ENCODE peak calls at places on chromosomes 12 and 14, in five cellular contexts. One of them, this sample, is unnamed.

GRCh38 chr12:77615331-77615730 is 215.4 kb upstream of the NAV3 start:
- DNase-seq in K562: no peak
- DNase-seq in A549: peak; percentile 3
- DNase-seq in GM12878: no peak
- DNase-seq in GM23338: peak; percentile 78
- DNase-seq in this sample: no peak

GRCh38 chr14:103697601-103698379 is 17.5 kb downstream of the XRCC3 start:
- DNase-seq in K562: no peak
- DNase-seq in A549: no peak
- DNase-seq in GM12878: no peak
- DNase-seq in GM23338: no peak
- DNase-seq in this sample: no peak

GRCh38 chr12:77120156-77120555 is 54.8 kb upstream of the E2F7 start:
- DNase-seq in K562: no peak
- DNase-seq in A549: peak; percentile 7
- DNase-seq in GM12878: no peak
- DNase-seq in GM23338: no peak
- DNase-seq in this sample: no peak

GRCh38 chr12:111211910-111212757 is 156.8 kb downstream of the PHETA1 start:
- DNase-seq in K562: peak; percentile 55
- DNase-seq in A549: no peak
- DNase-seq in GM12878: no peak
- DNase-seq in GM23338: peak; percentile 83
- DNase-seq in this sample: no peak

GRCh38 chr12:91877022-91877421 is 268.6 kb downstream of the BTG1 start:
- DNase-seq in K562: no peak
- DNase-seq in A549: no peak
- DNase-seq in GM12878: peak; percentile 20
- DNase-seq in GM23338: no peak
- DNase-seq in this sample: no peak

GRCh38 chr14:102951034-102951433 is 28.6 kb downstream of the AMN start:
- DNase-seq in K562: no peak
- DNase-seq in A549: no peak
- DNase-seq in GM12878: no peak
- DNase-seq in GM23338: no peak
- DNase-seq in this sample: no peak

GRCh38 chr12:75953312-75953906 is 78.2 kb downstream of the PHLDA1 start:
- DNase-seq in K562: no peak
- DNase-seq in A549: peak; percentile 88
- DNase-seq in GM12878: no peak
- DNase-seq in GM23338: no peak
- DNase-seq in this sample: no peak

GRCh38 chr12:121989266-121989950 is 32.3 kb upstream of the BCL7A start:
- DNase-seq in K562: no peak
- DNase-seq in A549: no peak
- DNase-seq in GM12878: no peak
- DNase-seq in GM23338: no peak
- DNase-seq in this sample: no peak

GRCh38 chr12:14373202-14373601 is 7.7 kb downstream of the ATF7IP start:
- DNase-seq in K562: no peak
- DNase-seq in A549: no peak
- DNase-seq in GM12878: no peak
- DNase-seq in GM23338: no peak
- DNase-seq in this sample: no peak

GRCh38 chr12:122917508-122918227 is 21.7 kb upstream of the VPS37B start:
- DNase-seq in K562: peak; percentile 42
- DNase-seq in A549: peak; percentile 60
- DNase-seq in GM12878: no peak
- DNase-seq in GM23338: no peak
- DNase-seq in this sample: peak; percentile 86

GRCh38 chr14:77804592-77804991 is 4.7 kb downstream of the ADCK1 start:
- DNase-seq in K562: no peak
- DNase-seq in A549: peak; percentile 49
- DNase-seq in GM12878: no peak
- DNase-seq in GM23338: peak; percentile 84
- DNase-seq in this sample: peak; percentile 27

GRCh38 chr14:102088012-102088792 is 1.4 kb upstream of the HSP90AA1 start:
- DNase-seq in K562: peak; percentile 50
- DNase-seq in A549: no peak
- DNase-seq in GM12878: peak; percentile 21
- DNase-seq in GM23338: peak; percentile 84
- DNase-seq in this sample: no peak

GRCh38 chr14:37230551-37231194 is 32.9 kb downstream of the MIPOL1 start:
- DNase-seq in K562: peak; percentile 31
- DNase-seq in A549: peak; percentile 70
- DNase-seq in GM12878: no peak
- DNase-seq in GM23338: peak; percentile 90
- DNase-seq in this sample: peak; percentile 90

GRCh38 chr12:57051011-57051410 is 1.1 kb upstream of the MYO1A start:
- DNase-seq in K562: no peak
- DNase-seq in A549: no peak
- DNase-seq in GM12878: no peak
- DNase-seq in GM23338: no peak
- DNase-seq in this sample: no peak

GRCh38 chr12:123056053-123056452 is 75.6 kb downstream of the ARL6IP4 start:
- DNase-seq in K562: peak; percentile 76
- DNase-seq in A549: peak; percentile 24
- DNase-seq in GM12878: no peak
- DNase-seq in GM23338: no peak
- DNase-seq in this sample: no peak

GRCh38 chr14:69535230-69535848 is 39.3 kb downstream of the CCDC177 start:
- DNase-seq in K562: peak; percentile 25
- DNase-seq in A549: peak; percentile 58
- DNase-seq in GM12878: no peak
- DNase-seq in GM23338: peak; percentile 89
- DNase-seq in this sample: peak; percentile 37

GRCh38 chr14:93912785-93913184 is 14.4 kb upstream of the FAM181A start:
- DNase-seq in K562: no peak
- DNase-seq in A549: no peak
- DNase-seq in GM12878: no peak
- DNase-seq in GM23338: no peak
- DNase-seq in this sample: no peak

GRCh38 chr14:55353686-55354467 is 57.8 kb downstream of the ATG14 start:
- DNase-seq in K562: no peak
- DNase-seq in A549: no peak
- DNase-seq in GM12878: no peak
- DNase-seq in GM23338: no peak
- DNase-seq in this sample: no peak

GRCh38 chr12:57088442-57089258 is at the start of gene NAB2:
- DNase-seq in K562: peak; percentile 95
- DNase-seq in A549: peak; percentile 97
- DNase-seq in GM12878: peak; percentile 72
- DNase-seq in GM23338: peak; percentile 95
- DNase-seq in this sample: peak; percentile 95

GRCh38 chr14:103696466-103697071 is 18.7 kb downstream of the XRCC3 start:
- DNase-seq in K562: no peak
- DNase-seq in A549: no peak
- DNase-seq in GM12878: no peak
- DNase-seq in GM23338: no peak
- DNase-seq in this sample: no peak

GRCh38 chr14:54839681-54840080 is 62.9 kb downstream of the GCH1 start:
- DNase-seq in K562: no peak
- DNase-seq in A549: peak; percentile 19
- DNase-seq in GM12878: no peak
- DNase-seq in GM23338: no peak
- DNase-seq in this sample: peak; percentile 89

GRCh38 chr12:108516511-108517275 is 1.6 kb downstream of the FICD start:
- DNase-seq in K562: no peak
- DNase-seq in A549: peak; percentile 39
- DNase-seq in GM12878: no peak
- DNase-seq in GM23338: peak; percentile 35
- DNase-seq in this sample: no peak

GRCh38 chr14:84144166-84144565 is 1385.8 kb upstream of the FLRT2 start:
- DNase-seq in K562: no peak
- DNase-seq in A549: no peak
- DNase-seq in GM12878: no peak
- DNase-seq in GM23338: no peak
- DNase-seq in this sample: no peak

GRCh38 chr12:40921563-40922163 is 229.4 kb downstream of the CNTN1 start:
- DNase-seq in K562: peak; percentile 4
- DNase-seq in A549: peak; percentile 34
- DNase-seq in GM12878: no peak
- DNase-seq in GM23338: peak; percentile 56
- DNase-seq in this sample: peak; percentile 8

GRCh38 chr14:35704793-35705493 is 104.2 kb downstream of the RALGAPA1 start:
- DNase-seq in K562: no peak
- DNase-seq in A549: no peak
- DNase-seq in GM12878: no peak
- DNase-seq in GM23338: no peak
- DNase-seq in this sample: no peak

GRCh38 chr14:51228890-51229289 is 11.2 kb upstream of the TMX1 start:
- DNase-seq in K562: no peak
- DNase-seq in A549: no peak
- DNase-seq in GM12878: no peak
- DNase-seq in GM23338: no peak
- DNase-seq in this sample: no peak

GRCh38 chr14:90399541-90400444 is 3.0 kb downstream of the CALM1 start:
- DNase-seq in K562: peak; percentile 86
- DNase-seq in A549: peak; percentile 93
- DNase-seq in GM12878: peak; percentile 68
- DNase-seq in GM23338: peak; percentile 97
- DNase-seq in this sample: peak; percentile 83

GRCh38 chr14:90402009-90402408 is 5.2 kb downstream of the CALM1 start:
- DNase-seq in K562: no peak
- DNase-seq in A549: no peak
- DNase-seq in GM12878: no peak
- DNase-seq in GM23338: no peak
- DNase-seq in this sample: no peak

GRCh38 chr14:90398841-90399540 is 2.2 kb downstream of the CALM1 start:
- DNase-seq in K562: no peak
- DNase-seq in A549: no peak
- DNase-seq in GM12878: no peak
- DNase-seq in GM23338: no peak
- DNase-seq in this sample: no peak

GRCh38 chr14:90403065-90403464 is 6.2 kb downstream of the CALM1 start:
- DNase-seq in K562: no peak
- DNase-seq in A549: no peak
- DNase-seq in GM12878: no peak
- DNase-seq in GM23338: no peak
- DNase-seq in this sample: no peak

GRCh38 chr14:90400904-90401561 is 4.2 kb downstream of the CALM1 start:
- DNase-seq in K562: no peak
- DNase-seq in A549: no peak
- DNase-seq in GM12878: no peak
- DNase-seq in GM23338: no peak
- DNase-seq in this sample: peak; percentile 31
- TF ChIP-seq JUNB in K562: no peak
- TF ChIP-seq JUNB in A549: no peak
- TF ChIP-seq JUNB in GM12878: no peak
- TF ChIP-seq JUNB in GM23338: no peak
- TF ChIP-seq JUNB in this sample: no peak

DNA sequence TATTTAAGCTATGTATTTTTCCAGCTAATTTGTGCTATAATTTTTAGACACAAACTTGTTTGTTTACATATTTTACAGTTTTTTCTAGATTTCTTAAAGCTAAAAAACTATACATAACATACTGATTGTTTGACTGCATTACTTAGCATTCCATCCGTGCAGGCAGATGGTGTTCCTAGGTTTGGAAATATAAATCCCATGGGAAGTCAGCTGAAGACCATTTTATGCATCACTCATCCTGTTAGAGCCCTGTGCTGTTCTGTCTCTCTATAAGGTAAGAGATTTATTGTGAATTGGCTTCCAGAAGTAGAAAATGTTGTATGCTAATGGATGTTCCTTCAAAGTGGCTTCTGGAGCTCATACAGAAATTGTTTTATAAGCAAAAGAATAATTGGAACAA is 31.1 kb downstream of the RMST start:
- DNase-seq in K562: no peak
- DNase-seq in A549: no peak
- DNase-seq in GM12878: no peak
- DNase-seq in GM23338: no peak
- DNase-seq in this sample: no peak
- TF ChIP-seq JUNB in K562: no peak
- TF ChIP-seq JUNB in A549: no peak
- TF ChIP-seq JUNB in GM12878: no peak
- TF ChIP-seq JUNB in GM23338: no peak
- TF ChIP-seq JUNB in this sample: no peak

GRCh38 chr12:21774358-21775129 is at the start of gene KCNJ8:
- DNase-seq in K562: peak; percentile 57
- DNase-seq in A549: peak; percentile 30
- DNase-seq in GM12878: no peak
- DNase-seq in GM23338: peak; percentile 90
- DNase-seq in this sample: no peak

GRCh38 chr12:21775130-21775920 is 819 bp upstream of the KCNJ8 start:
- DNase-seq in K562: peak; percentile 27
- DNase-seq in A549: no peak
- DNase-seq in GM12878: no peak
- DNase-seq in GM23338: peak; percentile 11
- DNase-seq in this sample: no peak

GRCh38 chr12:21776242-21776641 is 1.7 kb upstream of the KCNJ8 start:
- DNase-seq in K562: no peak
- DNase-seq in A549: no peak
- DNase-seq in GM12878: no peak
- DNase-seq in GM23338: no peak
- DNase-seq in this sample: no peak

GRCh38 chr12:21773263-21773741 is 1.2 kb downstream of the KCNJ8 start:
- DNase-seq in K562: peak; percentile 22
- DNase-seq in A549: peak; percentile 56
- DNase-seq in GM12878: no peak
- DNase-seq in GM23338: peak; percentile 87
- DNase-seq in this sample: no peak

DNA sequence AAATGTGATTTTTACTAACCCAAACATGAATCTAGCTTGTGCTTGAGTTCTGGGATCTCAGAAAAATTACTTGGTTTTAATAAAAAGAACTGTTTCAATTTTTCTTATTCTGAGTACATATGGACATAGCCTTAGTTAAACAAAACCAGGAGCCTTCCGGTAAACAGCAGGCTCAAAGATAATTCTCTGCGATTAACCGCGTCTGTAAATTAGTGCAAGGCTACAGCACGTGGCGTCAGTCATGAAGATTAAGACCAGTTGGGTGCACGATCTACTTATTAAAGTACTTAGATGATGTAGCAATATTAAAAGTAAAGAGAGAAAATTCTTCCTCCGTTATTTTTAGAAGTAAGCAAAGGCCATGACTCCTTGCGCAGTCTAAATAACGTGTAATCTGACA is 707 bp downstream of the KCNJ8 start:
- DNase-seq in K562: no peak
- DNase-seq in A549: no peak
- DNase-seq in GM12878: no peak
- DNase-seq in GM23338: peak; percentile 12
- DNase-seq in this sample: no peak
- TF ChIP-seq JUNB in K562: no peak
- TF ChIP-seq JUNB in A549: no peak
- TF ChIP-seq JUNB in GM12878: no peak
- TF ChIP-seq JUNB in GM23338: no peak
- TF ChIP-seq JUNB in this sample: no peak

DNA sequence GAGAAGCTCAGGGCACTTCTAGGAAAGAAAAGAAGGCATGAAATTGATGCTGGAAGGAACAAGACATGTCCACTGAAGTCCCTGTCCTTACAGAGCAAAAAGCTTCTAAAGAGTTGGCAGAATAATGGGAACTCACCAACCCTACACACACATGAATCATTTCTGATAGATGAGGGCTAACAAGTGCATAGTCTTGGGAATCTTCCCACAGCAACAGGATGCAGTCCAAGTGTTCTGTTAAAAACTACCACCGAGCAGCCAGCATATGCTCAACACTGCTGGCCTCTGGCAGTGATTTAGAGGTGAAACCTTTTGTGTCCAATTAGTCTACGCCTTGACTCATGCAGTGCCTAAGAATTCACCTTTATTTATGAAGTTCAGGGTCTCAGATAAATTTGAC is 44.9 kb downstream of the RHOJ start:
- DNase-seq in K562: no peak
- DNase-seq in A549: no peak
- DNase-seq in GM12878: no peak
- DNase-seq in GM23338: no peak
- DNase-seq in this sample: no peak
- TF ChIP-seq JUNB in K562: no peak
- TF ChIP-seq JUNB in A549: no peak
- TF ChIP-seq JUNB in GM12878: no peak
- TF ChIP-seq JUNB in GM23338: no peak
- TF ChIP-seq JUNB in this sample: no peak